ENCODE peak calls at places on chromosomes 5 and 9, in ten cellular contexts. V, M, A, D, R, T, Z, Q, P and N are unnamed samples.

GRCh38 chr5:89396262-89396975 is 513.4 kb upstream of the MEF2C start:
- DNase-seq in V (no peak), A (no peak), R (no peak), Q (no peak), P (no peak), M (peak; percentile 14), D (no peak), Z (peak; percentile 7), T (no peak), N (no peak)

GRCh38 chr5:107671742-107672211 is 1.0 kb upstream of the EFNA5 start:
- DNase-seq in P (no peak), T (no peak), V (peak; percentile 82), R (no peak), Q (no peak), M (peak; percentile 29), A (peak; percentile 76), Z (peak; percentile 72), D (no peak), N (no peak)

GRCh38 chr5:144032375-144032774 is 138.1 kb downstream of the YIPF5 start:
- DNase-seq in R (no peak), M (no peak), D (no peak), T (no peak), P (no peak), A (no peak), V (no peak), Q (no peak), Z (no peak), N (no peak)

GRCh38 chr5:146307796-146308195 is 30.8 kb upstream of the POU4F3 start:
- DNase-seq in D (no peak), P (no peak), T (no peak), Z (no peak), V (no peak), M (no peak), A (no peak), Q (no peak), R (no peak), N (no peak)

GRCh38 chr5:92941806-92942205 is 639.2 kb downstream of the NR2F1-AS1 start:
- DNase-seq in A (no peak), R (no peak), M (no peak), V (no peak), Z (no peak), Q (no peak), T (no peak), P (no peak), D (no peak), N (no peak)

GRCh38 chr9:136825295-136826187 is 16.7 kb upstream of the AJM1 start:
- DNase-seq in P (no peak), D (no peak), V (no peak), M (no peak), Q (no peak), A (no peak), Z (no peak), R (no peak), T (no peak), N (no peak)

GRCh38 chr9:75170898-75171360 is 82.6 kb downstream of the OSTF1 start:
- DNase-seq in Q (no peak), A (peak; percentile 37), M (no peak), P (no peak), R (no peak), D (no peak), V (peak; percentile 44), Z (no peak), T (no peak), N (no peak)

GRCh38 chr5:16666861-16667481 is 50.2 kb upstream of the RETREG1 start:
- DNase-seq in R (no peak), T (peak; percentile 54), A (peak; percentile 13), D (peak; percentile 49), Z (peak; percentile 17), P (no peak), M (no peak), V (no peak), Q (no peak), N (no peak)

GRCh38 chr5:68548959-68549676 is 333.6 kb downstream of the PIK3R1 start:
- DNase-seq in A (peak; percentile 79), V (peak; percentile 90), D (no peak), Z (no peak), R (no peak), M (no peak), T (no peak), P (no peak), Q (no peak), N (no peak)

GRCh38 chr5:142938201-142938600 is 168.0 kb downstream of the ARHGAP26 start:
- DNase-seq in Q (no peak), M (no peak), A (no peak), P (no peak), V (no peak), T (no peak), D (no peak), R (no peak), Z (no peak), N (no peak)

GRCh38 chr5:80915716-80916115 is 44.4 kb upstream of the RASGRF2 start:
- DNase-seq in V (peak; percentile 15), M (no peak), P (no peak), D (no peak), R (no peak), Z (no peak), T (no peak), Q (no peak), A (no peak), N (no peak)

GRCh38 chr5:157068785-157069184 is 9.9 kb upstream of the HAVCR1 start:
- DNase-seq in Q (no peak), Z (no peak), M (no peak), V (no peak), T (no peak), A (no peak), R (no peak), P (no peak), D (no peak), N (no peak)

GRCh38 chr5:150082889-150083288 is 3.5 kb downstream of the CSF1R start:
- DNase-seq in T (no peak), M (no peak), R (no peak), A (no peak), D (no peak), V (no peak), Z (no peak), P (no peak), Q (no peak), N (no peak)

GRCh38 chr5:139795074-139796001 is at the start of gene PSD2:
- DNase-seq in M (no peak), Q (no peak), Z (peak; percentile 83), V (peak; percentile 16), R (peak; percentile 67), T (no peak), P (no peak), A (no peak), D (peak; percentile 67), N (no peak)

GRCh38 chr9:90326219-90326618 is 316.4 kb downstream of the DIRAS2 start:
- DNase-seq in V (peak; percentile 25), Z (no peak), A (peak; percentile 56), T (no peak), Q (no peak), R (no peak), D (no peak), P (no peak), M (no peak), N (no peak)

GRCh38 chr5:121299153-121299552 is 552.5 kb upstream of the FTMT start:
- DNase-seq in D (no peak), Q (no peak), Z (no peak), P (no peak), V (no peak), M (no peak), R (no peak), T (no peak), A (no peak), N (no peak)

GRCh38 chr5:177370488-177371119 is 12.9 kb downstream of the RGS14 start:
- DNase-seq in Z (peak; percentile 98), P (no peak), Q (peak; percentile 44), A (peak; percentile 87), M (no peak), D (no peak), V (peak; percentile 86), T (peak; percentile 55), R (peak; percentile 88), N (no peak)

GRCh38 chr9:134040831-134041648 is 15.8 kb downstream of the BRD3OS start:
- DNase-seq in Z (no peak), D (no peak), Q (no peak), R (no peak), V (no peak), T (no peak), A (no peak), P (no peak), M (no peak), N (no peak)

GRCh38 chr9:123368481-123369153 is 12.6 kb downstream of the CRB2 start:
- DNase-seq in D (peak; percentile 84), Z (no peak), M (no peak), A (no peak), T (no peak), R (no peak), V (no peak), Q (no peak), P (no peak), N (no peak)

GRCh38 chr9:133236291-133237071 is 27.4 kb upstream of the OBP2B start:
- DNase-seq in Z (no peak), D (no peak), P (no peak), R (no peak), M (no peak), A (no peak), Q (no peak), V (no peak), T (no peak), N (no peak)

GRCh38 chr5:126806-127205 is 34.8 kb downstream of the PLEKHG4B start:
- DNase-seq in P (no peak), Z (peak; percentile 70), V (no peak), T (no peak), D (no peak), A (no peak), Q (no peak), M (no peak), R (no peak), N (no peak)

GRCh38 chr9:21661626-21662025 is 140.8 kb upstream of the MTAP start:
- DNase-seq in T (no peak), A (no peak), V (peak; percentile 83), Q (no peak), P (no peak), M (no peak), Z (no peak), R (no peak), D (no peak), N (no peak)

GRCh38 chr9:96418920-96419690 is 935 bp upstream of the ZNF367 start:
- DNase-seq in V (peak; percentile 40), R (peak; percentile 84), P (no peak), M (peak; percentile 49), D (peak; percentile 75), T (no peak), Z (peak; percentile 78), Q (peak; percentile 64), A (peak; percentile 54), N (peak; percentile 62)

GRCh38 chr5:66742083-66742895 is 146.1 kb downstream of the MAST4 start:
- DNase-seq in D (peak; percentile 32), Z (peak; percentile 49), M (no peak), A (no peak), Q (no peak), R (no peak), P (no peak), V (peak; percentile 4), T (no peak), N (no peak)

GRCh38 chr9:17630531-17630949 is 51.7 kb downstream of the SH3GL2 start:
- DNase-seq in T (no peak), A (no peak), M (no peak), R (no peak), V (no peak), P (no peak), D (no peak), Z (peak; percentile 14), Q (no peak), N (no peak)

GRCh38 chr9:76773051-76773450 is 8.8 kb downstream of the PCA3 start:
- DNase-seq in P (no peak), T (no peak), Z (no peak), R (no peak), Q (no peak), A (peak; percentile 69), D (no peak), V (peak; percentile 65), M (no peak), N (no peak)

GRCh38 chr5:154197801-154198461 is 7.4 kb downstream of the GALNT10 start:
- DNase-seq in P (no peak), Z (no peak), T (peak; percentile 48), M (no peak), V (peak; percentile 95), Q (no peak), R (peak; percentile 83), D (no peak), A (peak; percentile 94), N (no peak)

GRCh38 chr9:125404733-125405132 is 143.1 kb downstream of the GAPVD1 start:
- DNase-seq in T (no peak), D (no peak), R (no peak), V (no peak), Q (no peak), P (no peak), A (no peak), M (no peak), Z (no peak), N (no peak)